ENCODE peak calls at places on chromosomes 7 and 10, in four cellular contexts. G is GM12878, I is uterus, X is left lung. J is an unnamed sample. For H3K4me1, the result is how much of the 10 kb centered on the place peaks cover.

GRCh38 chr7:17947606-17948005 is 7.3 kb upstream of the SNX13 start:
- DNase-seq in G (no peak), I (no peak), X (no peak), J (no peak)

GRCh38 chr7:134289423-134289822 is 27.3 kb downstream of the SLC35B4 start:
- DNase-seq in G (no peak), I (no peak), X (no peak), J (no peak)

GRCh38 chr10:86649471-86650150 is 4.7 kb upstream of the OPN4 start:
- DNase-seq in G (no peak), I (no peak), X (no peak), J (no peak)

GRCh38 chr10:132558516-132559413 is 21.2 kb downstream of the INPP5A start:
- DNase-seq in G (no peak), I (no peak), X (peak), J (no peak)

GRCh38 chr7:16708980-16709379 is 44.6 kb upstream of the TSPAN13 start:
- DNase-seq in G (no peak), I (no peak), X (no peak), J (no peak)

GRCh38 chr10:45550903-45551302 is 121.7 kb downstream of the ZFAND4 start:
- DNase-seq in G (no peak), I (no peak), X (no peak), J (no peak)

GRCh38 chr10:79342295-79342761 is 4.9 kb upstream of the PPIF start:
- DNase-seq in G (no peak), I (no peak), X (no peak), J (peak)

GRCh38 chr7:4245135-4245865 is 436.8 kb upstream of the FOXK1 start:
- DNase-seq in G (no peak), I (no peak), X (peak), J (no peak)

GRCh38 chr7:156419782-156420181 is 220.8 kb upstream of the RNF32 start:
- DNase-seq in G (no peak), I (no peak), X (no peak), J (no peak)

GRCh38 chr7:15813448-15813847 is 127.0 kb upstream of the MEOX2 start:
- DNase-seq in G (no peak), I (no peak), X (no peak), J (no peak)

GRCh38 chr7:22422831-22423615 is 66.1 kb upstream of the RAPGEF5 start:
- DNase-seq in G (no peak), I (no peak), X (no peak), J (no peak)

DNA sequence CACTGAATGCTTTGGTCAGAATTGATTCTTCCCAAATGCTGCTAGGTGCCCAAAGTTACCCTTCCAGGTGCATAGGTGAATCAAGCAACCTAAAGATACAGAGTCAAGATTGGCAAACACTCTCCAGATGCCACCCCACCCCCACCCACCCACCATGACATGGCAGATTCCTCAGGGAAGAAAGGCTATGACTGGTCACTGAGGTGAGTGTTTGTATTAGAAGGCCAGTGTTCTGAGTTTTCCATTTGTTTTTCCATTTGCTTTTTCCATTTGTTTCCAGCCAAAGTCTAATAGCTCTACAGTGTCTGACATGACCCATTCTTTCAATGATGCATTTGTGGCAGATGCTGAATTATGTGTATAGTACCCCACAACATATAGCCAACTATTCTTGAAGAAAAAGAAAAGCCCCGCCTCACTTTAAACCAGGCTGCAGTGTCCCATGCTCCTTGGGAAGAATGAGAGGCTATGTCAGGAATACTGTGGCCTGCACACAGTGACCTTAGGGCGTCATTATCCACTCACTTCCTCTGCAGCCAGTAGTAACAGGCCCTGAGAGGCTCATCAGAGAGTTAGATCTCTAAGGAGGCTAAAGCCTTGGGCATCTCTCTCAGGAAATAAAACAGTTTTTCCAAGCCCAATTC is 16.1 kb upstream of the HIBADH start:
- DNase-seq in G (no peak), I (no peak), X (no peak), J (no peak)
- H3K27ac ChIP-seq in G (no peak), I (peak), X (peak), J (no peak)

GRCh38 chr10:113108180-113108835 is 158.3 kb downstream of the TCF7L2 start:
- DNase-seq in G (no peak), I (no peak), X (peak), J (no peak)
- TF ChIP-seq CTCF in G (peak), I (no peak), X (peak), J (peak)

GRCh38 chr10:33293531-33294170 is 40.8 kb downstream of the NRP1 start:
- DNase-seq in G (no peak), I (no peak), X (no peak), J (no peak)

GRCh38 chr10:33289776-33290175 is 44.7 kb downstream of the NRP1 start:
- DNase-seq in G (no peak), I (no peak), X (no peak), J (no peak)

GRCh38 chr10:33293081-33293480 is 41.4 kb downstream of the NRP1 start:
- DNase-seq in G (no peak), I (no peak), X (no peak), J (no peak)

GRCh38 chr10:33290286-33291052 is 44.0 kb downstream of the NRP1 start:
- DNase-seq in G (no peak), I (no peak), X (no peak), J (no peak)

GRCh38 chr10:33291053-33291592 is 43.3 kb downstream of the NRP1 start:
- DNase-seq in G (no peak), I (no peak), X (no peak), J (no peak)
- H3K4me1 ChIP-seq in G (under half), I (under half), X (under half), J (under half)

GRCh38 chr10:98058311-98058710 is 27.9 kb upstream of the CRTAC1 start:
- DNase-seq in G (no peak), I (no peak), X (no peak), J (no peak)
- H3K27ac ChIP-seq in G (no peak), I (no peak), X (no peak), J (no peak)